ENCODE peak calls at places on chromosome 14, in seven cellular contexts. K, W, M, A, F, V and L are unnamed samples.

GRCh38 chr14:83764656-83765055 is 1765.3 kb upstream of the FLRT2 start:
- DNase-seq in K (no peak), W (no peak), M (no peak), A (no peak), F (no peak), V (no peak), L (no peak)

GRCh38 chr14:72736348-72736747 is 157.6 kb downstream of the DPF3 start:
- DNase-seq in K (no peak), W (no peak), M (peak; percentile 10), A (no peak), F (peak; percentile 87), V (no peak), L (no peak)

GRCh38 chr14:92513204-92513965 is at the start of gene RIN3:
- DNase-seq in K (peak; percentile 71), W (peak; percentile 35), M (peak; percentile 47), A (peak; percentile 35), F (peak; percentile 96), V (peak; percentile 69), L (peak; percentile 39)

GRCh38 chr14:75274899-75275569 is 3.6 kb upstream of the FOS start:
- DNase-seq in K (no peak), W (peak; percentile 95), M (no peak), A (peak; percentile 44), F (no peak), V (no peak), L (no peak)

GRCh38 chr14:73149753-73150152 is 13.4 kb downstream of the PSEN1 start:
- DNase-seq in K (no peak), W (no peak), M (no peak), A (no peak), F (no peak), V (no peak), L (no peak)

GRCh38 chr14:64717870-64718269 is 13.6 kb downstream of the PLEKHG3 start:
- DNase-seq in K (no peak), W (no peak), M (no peak), A (no peak), F (peak; percentile 70), V (no peak), L (no peak)

GRCh38 chr14:105316968-105317498 is 2.5 kb downstream of the PACS2 start:
- DNase-seq in K (no peak), W (no peak), M (no peak), A (no peak), F (peak; percentile 80), V (no peak), L (no peak)

GRCh38 chr14:53793790-53794560 is 162.7 kb downstream of the BMP4 start:
- DNase-seq in K (no peak), W (no peak), M (no peak), A (no peak), F (no peak), V (no peak), L (no peak)

GRCh38 chr14:50303744-50304471 is 8.1 kb downstream of the L2HGDH start:
- DNase-seq in K (no peak), W (no peak), M (no peak), A (no peak), F (no peak), V (no peak), L (no peak)

GRCh38 chr14:76773188-76773885 is 12.1 kb downstream of the VASH1 start:
- DNase-seq in K (no peak), W (no peak), M (peak; percentile 67), A (no peak), F (peak; percentile 98), V (no peak), L (no peak)